ENCODE peak calls at places on chromosomes 2 and 18, in four cellular contexts. K is RWPE2, Z is lower lobe of right lung, O is pancreas. U is an unnamed sample.

GRCh38 chr2:21396252-21396651 is 272.5 kb downstream of the TDRD15 start:
- ATAC-seq in K (no peak), Z (peak; percentile 37), O (peak; percentile 71), U (no peak)

GRCh38 chr2:157441072-157441454 is 2.8 kb downstream of the CYTIP start:
- ATAC-seq in K (no peak), Z (no peak), O (peak; percentile 65), U (no peak)

GRCh38 chr2:38377501-38378258 is 607 bp upstream of the ATL2 start:
- ATAC-seq in K (no peak), Z (no peak), O (peak; percentile 0), U (peak; percentile 86)

GRCh38 chr18:903703-904102 is 968 bp upstream of the ADCYAP1 start:
- ATAC-seq in K (no peak), Z (no peak), O (peak; percentile 78), U (no peak)

GRCh38 chr18:22214731-22215528 is 45.5 kb downstream of the GATA6 start:
- ATAC-seq in K (peak; percentile 63), Z (no peak), O (no peak), U (peak; percentile 25)

GRCh38 chr2:69584127-69584889 is 59.2 kb downstream of the AAK1 start:
- ATAC-seq in K (no peak), Z (no peak), O (no peak), U (no peak)

GRCh38 chr18:66616523-66616983 is 12.7 kb upstream of the CDH19 start:
- ATAC-seq in K (peak; percentile 75), Z (peak; percentile 42), O (peak; percentile 54), U (no peak)

GRCh38 chr2:181991171-181991885 is 5.7 kb downstream of the PPP1R1C start:
- ATAC-seq in K (no peak), Z (peak; percentile 42), O (peak; percentile 48), U (no peak)

GRCh38 chr2:218780851-218781690 is 876 bp upstream of the CYP27A1 start:
- ATAC-seq in K (no peak), Z (peak; percentile 34), O (peak; percentile 28), U (no peak)

GRCh38 chr2:240024766-240025165 is 376 bp downstream of the NDUFA10 start:
- ATAC-seq in K (peak; percentile 33), Z (peak; percentile 6), O (no peak), U (peak; percentile 4)

GRCh38 chr2:134231965-134232340 is 21.9 kb upstream of the MGAT5 start:
- ATAC-seq in K (peak; percentile 53), Z (no peak), O (no peak), U (no peak)

GRCh38 chr2:75647771-75648170 is 1.2 kb downstream of the MRPL19 start:
- ATAC-seq in K (no peak), Z (no peak), O (no peak), U (no peak)

GRCh38 chr18:66687635-66688034 is 83.7 kb upstream of the CDH19 start:
- ATAC-seq in K (no peak), Z (no peak), O (no peak), U (no peak)

GRCh38 chr2:174094542-174094941 is 129.4 kb upstream of the SP3 start:
- ATAC-seq in K (no peak), Z (no peak), O (no peak), U (no peak)

GRCh38 chr2:95354469-95354901 is 48.0 kb upstream of the FAHD2A start:
- ATAC-seq in K (no peak), Z (no peak), O (no peak), U (no peak)

GRCh38 chr2:138712212-138712979 is 67.8 kb downstream of the NXPH2 start:
- ATAC-seq in K (no peak), Z (no peak), O (peak; percentile 42), U (no peak)

GRCh38 chr2:119629323-119629825 is 49.6 kb upstream of the TMEM177 start:
- ATAC-seq in K (no peak), Z (no peak), O (no peak), U (no peak)

GRCh38 chr2:28545590-28546195 is 49.8 kb downstream of the PLB1 start:
- ATAC-seq in K (peak; percentile 91), Z (peak; percentile 24), O (no peak), U (no peak)

GRCh38 chr2:113675885-113676284 is 48.8 kb downstream of the RABL2A start:
- ATAC-seq in K (no peak), Z (no peak), O (no peak), U (no peak)

GRCh38 chr2:88711331-88711730 is 19.9 kb downstream of the RPIA start:
- ATAC-seq in K (no peak), Z (no peak), O (no peak), U (no peak)

GRCh38 chr2:55370208-55370607 is 49.4 kb downstream of the CCDC88A start:
- ATAC-seq in K (no peak), Z (no peak), O (no peak), U (no peak)

GRCh38 chr18:51234117-51235010 is 36.9 kb upstream of the MEX3C start:
- ATAC-seq in K (no peak), Z (no peak), O (no peak), U (no peak)

GRCh38 chr2:12005886-12006681 is 259.7 kb downstream of the LPIN1 start:
- ATAC-seq in K (no peak), Z (no peak), O (peak; percentile 90), U (no peak)

GRCh38 chr2:203535784-203536590 is 886 bp upstream of the RAPH1 start:
- ATAC-seq in K (no peak), Z (peak; percentile 31), O (no peak), U (no peak)

GRCh38 chr2:159249955-159250723 is 36.4 kb downstream of the WDSUB1 start:
- ATAC-seq in K (peak; percentile 92), Z (peak; percentile 89), O (peak; percentile 92), U (peak; percentile 88)

GRCh38 chr18:32277492-32277988 is 87.7 kb downstream of the MEP1B start:
- ATAC-seq in K (no peak), Z (no peak), O (no peak), U (no peak)

GRCh38 chr2:19250906-19251305 is 107.5 kb downstream of the OSR1 start:
- ATAC-seq in K (no peak), Z (no peak), O (no peak), U (no peak)

GRCh38 chr2:238421695-238422035 is 5.1 kb upstream of the ASB1 start:
- ATAC-seq in K (no peak), Z (no peak), O (no peak), U (no peak)

GRCh38 chr2:223930002-223930976 is 14.8 kb downstream of the WDFY1 start:
- ATAC-seq in K (no peak), Z (peak; percentile 82), O (peak; percentile 78), U (peak; percentile 70)
- H3K4me1 ChIP-seq in K (peaks cover 10% of the 10 kb centered on the region), Z (peaks cover 54% of the 10 kb centered on the region), O (peaks cover 12% of the 10 kb centered on the region), U (peaks cover 53% of the 10 kb centered on the region)

DNA sequence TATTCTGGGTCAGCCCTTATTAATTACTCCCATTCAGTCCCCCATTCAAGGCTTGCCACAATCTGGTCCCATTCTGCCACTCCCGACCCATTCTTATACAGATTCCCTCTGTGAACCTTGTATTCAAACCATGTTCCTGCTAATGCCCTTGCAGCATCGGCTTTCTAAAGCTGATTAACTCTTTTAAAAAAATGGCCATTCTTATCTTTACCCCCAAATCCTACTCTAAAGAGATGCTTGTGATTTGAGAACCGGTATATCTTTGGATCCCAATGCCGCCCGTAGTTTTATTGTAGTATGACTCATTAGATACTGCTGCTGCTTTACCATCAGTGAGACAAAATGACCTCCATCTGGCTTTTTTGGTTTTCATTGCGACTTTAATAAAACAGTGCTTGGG is 72.2 kb downstream of the XRCC5 start:
- ATAC-seq in K (no peak), Z (no peak), O (no peak), U (no peak)
- H3K4me1 ChIP-seq in K (no peaks in the 10 kb centered on the region), Z (no peaks in the 10 kb centered on the region), O (no peaks in the 10 kb centered on the region), U (no peaks in the 10 kb centered on the region)

GRCh38 chr2:20292984-20293383 is 57.7 kb downstream of the PUM2 start:
- ATAC-seq in K (no peak), Z (no peak), O (no peak), U (no peak)
- H3K4me1 ChIP-seq in K (peaks cover 26% of the 10 kb centered on the region), Z (peaks cover 8% of the 10 kb centered on the region), O (no peaks in the 10 kb centered on the region), U (no peaks in the 10 kb centered on the region)

GRCh38 chr2:64007924-64008323 is 11.3 kb downstream of the VPS54 start:
- ATAC-seq in K (no peak), Z (no peak), O (no peak), U (no peak)
- H3K4me1 ChIP-seq in K (no peaks in the 10 kb centered on the region), Z (peaks cover 7% of the 10 kb centered on the region), O (peaks cover 10% of the 10 kb centered on the region), U (no peaks in the 10 kb centered on the region)

GRCh38 chr2:150136901-150137300 is 350.6 kb downstream of the RND3 start:
- ATAC-seq in K (peak; percentile 33), Z (no peak), O (no peak), U (no peak)

GRCh38 chr2:150140777-150141176 is 346.7 kb downstream of the RND3 start:
- ATAC-seq in K (no peak), Z (no peak), O (no peak), U (no peak)

GRCh38 chr2:150136407-150136806 is 351.1 kb downstream of the RND3 start:
- ATAC-seq in K (no peak), Z (no peak), O (no peak), U (no peak)

GRCh38 chr2:150137338-150137737 is 350.1 kb downstream of the RND3 start:
- ATAC-seq in K (no peak), Z (no peak), O (no peak), U (no peak)

DNA sequence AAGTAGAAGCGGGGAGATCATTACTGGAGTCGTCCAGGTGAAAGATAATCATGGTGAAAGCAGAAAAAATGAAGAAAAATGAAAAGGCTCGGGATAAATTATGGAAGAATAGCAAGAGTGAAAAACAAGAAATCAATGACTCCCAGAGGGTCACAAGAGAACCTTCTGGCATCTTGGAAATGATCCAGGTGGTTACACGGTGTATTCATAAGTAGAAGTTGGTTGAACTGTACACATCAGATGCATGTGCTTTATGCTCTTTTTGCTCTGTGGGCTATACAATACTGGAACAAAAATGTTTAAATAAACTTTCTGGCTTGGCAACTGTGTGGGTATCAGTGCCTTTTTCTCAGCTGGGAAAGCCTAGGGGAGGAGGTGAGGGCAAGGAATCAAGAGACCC is 348.9 kb downstream of the RND3 start:
- ATAC-seq in K (no peak), Z (no peak), O (no peak), U (no peak)
- H3K4me1 ChIP-seq in K (peaks cover 51% of the 10 kb centered on the region), Z (no peaks in the 10 kb centered on the region), O (peaks cover 6% of the 10 kb centered on the region), U (no peaks in the 10 kb centered on the region)

DNA sequence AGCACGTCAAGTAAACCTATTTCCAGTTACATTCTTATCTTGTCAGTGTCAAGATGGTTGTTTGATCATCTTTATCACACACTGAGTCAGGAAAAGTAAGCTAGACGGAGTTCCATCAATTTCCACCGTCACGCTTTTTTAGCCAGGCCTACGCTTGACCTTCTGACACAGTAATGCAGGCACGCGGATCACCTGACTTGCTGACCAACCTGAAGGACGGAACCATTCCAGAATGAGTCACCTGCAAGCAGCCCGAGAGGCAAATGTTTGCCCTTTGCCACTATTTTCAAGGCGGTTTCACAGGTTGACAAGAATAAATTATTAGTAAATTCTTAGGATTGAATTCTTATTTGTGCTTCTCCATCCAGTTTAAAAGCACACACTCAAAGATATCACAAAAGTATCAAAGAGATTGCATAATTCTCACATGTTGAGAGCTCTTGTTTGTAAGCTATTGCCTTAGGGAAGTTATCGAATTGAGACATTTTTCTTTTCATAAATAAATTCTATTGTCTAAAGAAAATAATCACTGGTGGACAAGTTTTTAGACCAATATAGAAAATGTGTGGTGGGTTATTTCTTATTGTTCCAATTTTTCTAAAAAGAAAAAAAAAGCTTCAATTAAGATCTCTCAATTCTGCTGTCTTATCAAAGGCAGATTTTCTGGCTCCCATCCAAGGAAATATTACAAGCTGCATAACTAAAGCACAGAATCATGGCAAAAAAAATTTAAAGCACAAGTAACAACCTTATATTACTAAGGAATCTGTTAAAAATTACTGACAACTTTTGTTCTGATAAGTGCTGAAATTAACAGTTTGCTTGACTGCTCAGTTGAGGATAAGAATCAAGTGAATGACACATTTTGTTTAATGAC is 31.9 kb downstream of the UXS1 start:
- ATAC-seq in K (peak; percentile 88), Z (peak; percentile 86), O (peak; percentile 95), U (no peak)
- H3K4me1 ChIP-seq in K (peaks cover 18% of the 10 kb centered on the region), Z (peaks cover 25% of the 10 kb centered on the region), O (no peaks in the 10 kb centered on the region), U (no peaks in the 10 kb centered on the region)